ENCODE peak calls at places on chromosomes 11 and 22, in eight cellular contexts. One of them, this sample, is unnamed.

GRCh38 chr11:14855890-14856289 is 36.1 kb downstream of the CYP2R1 start:
- DNase-seq in keratinocyte: no peak
- DNase-seq in mesenchymal stem cell: no peak
- DNase-seq in heart left ventricle: no peak
- DNase-seq in IMR-90: no peak
- DNase-seq in tibial artery: no peak
- DNase-seq in cardiac muscle cell: no peak
- DNase-seq in heart right ventricle: no peak
- DNase-seq in this sample: no peak

GRCh38 chr11:17887779-17888178 is 125.1 kb downstream of the SERGEF start:
- DNase-seq in mesenchymal stem cell: no peak
- DNase-seq in IMR-90: no peak
- DNase-seq in heart left ventricle: no peak
- DNase-seq in heart right ventricle: no peak
- DNase-seq in tibial artery: no peak
- DNase-seq in cardiac muscle cell: no peak
- DNase-seq in keratinocyte: no peak
- DNase-seq in this sample: no peak

GRCh38 chr11:2660357-2660939 is 39.3 kb downstream of the KCNQ1OT1 start:
- DNase-seq in tibial artery: no peak
- DNase-seq in mesenchymal stem cell: no peak
- DNase-seq in IMR-90: no peak
- DNase-seq in keratinocyte: no peak
- DNase-seq in heart right ventricle: no peak
- DNase-seq in heart left ventricle: no peak
- DNase-seq in cardiac muscle cell: no peak
- DNase-seq in this sample: no peak

GRCh38 chr11:64703048-64703447 is 19.9 kb downstream of the NRXN2 start:
- DNase-seq in IMR-90: no peak
- DNase-seq in keratinocyte: no peak
- DNase-seq in heart left ventricle: no peak
- DNase-seq in heart right ventricle: no peak
- DNase-seq in cardiac muscle cell: no peak
- DNase-seq in tibial artery: no peak
- DNase-seq in mesenchymal stem cell: no peak
- DNase-seq in this sample: no peak

GRCh38 chr11:110086892-110087309 is 6.3 kb upstream of the ZC3H12C start:
- DNase-seq in IMR-90: peak; percentile 90
- DNase-seq in tibial artery: no peak
- DNase-seq in mesenchymal stem cell: peak; percentile 81
- DNase-seq in heart right ventricle: no peak
- DNase-seq in heart left ventricle: no peak
- DNase-seq in cardiac muscle cell: no peak
- DNase-seq in keratinocyte: no peak
- DNase-seq in this sample: peak; percentile 63

GRCh38 chr11:1002091-1002984 is 34.2 kb downstream of the MUC6 start:
- DNase-seq in heart right ventricle: no peak
- DNase-seq in heart left ventricle: no peak
- DNase-seq in cardiac muscle cell: no peak
- DNase-seq in tibial artery: no peak
- DNase-seq in IMR-90: no peak
- DNase-seq in mesenchymal stem cell: no peak
- DNase-seq in keratinocyte: no peak
- DNase-seq in this sample: no peak

GRCh38 chr11:73200256-73200655 is 17.8 kb upstream of the P2RY2 start:
- DNase-seq in heart right ventricle: no peak
- DNase-seq in heart left ventricle: no peak
- DNase-seq in keratinocyte: no peak
- DNase-seq in cardiac muscle cell: no peak
- DNase-seq in tibial artery: peak; percentile 53
- DNase-seq in IMR-90: no peak
- DNase-seq in mesenchymal stem cell: peak; percentile 63
- DNase-seq in this sample: no peak

GRCh38 chr11:73141031-73141308 is 1.1 kb downstream of the FCHSD2 start:
- DNase-seq in heart left ventricle: no peak
- DNase-seq in IMR-90: no peak
- DNase-seq in cardiac muscle cell: peak; percentile 18
- DNase-seq in tibial artery: no peak
- DNase-seq in mesenchymal stem cell: peak; percentile 51
- DNase-seq in heart right ventricle: no peak
- DNase-seq in keratinocyte: no peak
- DNase-seq in this sample: no peak

GRCh38 chr22:36433318-36434231 is 45.8 kb upstream of the MYH9 start:
- DNase-seq in keratinocyte: no peak
- DNase-seq in mesenchymal stem cell: no peak
- DNase-seq in IMR-90: no peak
- DNase-seq in heart left ventricle: no peak
- DNase-seq in heart right ventricle: no peak
- DNase-seq in tibial artery: no peak
- DNase-seq in cardiac muscle cell: no peak
- DNase-seq in this sample: no peak

GRCh38 chr22:16925407-16925966 is 82.5 kb downstream of the GAB4 start:
- DNase-seq in cardiac muscle cell: no peak
- DNase-seq in mesenchymal stem cell: no peak
- DNase-seq in tibial artery: no peak
- DNase-seq in heart right ventricle: no peak
- DNase-seq in IMR-90: no peak
- DNase-seq in keratinocyte: no peak
- DNase-seq in heart left ventricle: no peak
- DNase-seq in this sample: no peak
- H3K9me3 ChIP-seq in cardiac muscle cell: no peaks in the 10 kb centered on the region
- H3K9me3 ChIP-seq in mesenchymal stem cell: peaks cover 10% of the 10 kb centered on the region
- H3K9me3 ChIP-seq in tibial artery: no peaks in the 10 kb centered on the region
- H3K9me3 ChIP-seq in heart right ventricle: no peaks in the 10 kb centered on the region
- H3K9me3 ChIP-seq in IMR-90: no peaks in the 10 kb centered on the region
- H3K9me3 ChIP-seq in keratinocyte: no peaks in the 10 kb centered on the region
- H3K9me3 ChIP-seq in heart left ventricle: no peaks in the 10 kb centered on the region
- H3K9me3 ChIP-seq in this sample: peaks cover 7% of the 10 kb centered on the region

GRCh38 chr22:39529487-39529851 is 3.1 kb downstream of the RPS19BP1 start:
- DNase-seq in cardiac muscle cell: no peak
- DNase-seq in IMR-90: no peak
- DNase-seq in heart left ventricle: no peak
- DNase-seq in mesenchymal stem cell: no peak
- DNase-seq in tibial artery: no peak
- DNase-seq in heart right ventricle: no peak
- DNase-seq in keratinocyte: no peak
- DNase-seq in this sample: no peak

GRCh38 chr22:39530136-39530535 is 2.4 kb downstream of the RPS19BP1 start:
- DNase-seq in heart left ventricle: no peak
- DNase-seq in keratinocyte: no peak
- DNase-seq in mesenchymal stem cell: no peak
- DNase-seq in cardiac muscle cell: no peak
- DNase-seq in IMR-90: no peak
- DNase-seq in heart right ventricle: no peak
- DNase-seq in tibial artery: no peak
- DNase-seq in this sample: no peak

GRCh38 chr22:39527481-39527961 is 5.0 kb downstream of the RPS19BP1 start:
- DNase-seq in cardiac muscle cell: no peak
- DNase-seq in mesenchymal stem cell: peak; percentile 35
- DNase-seq in tibial artery: no peak
- DNase-seq in IMR-90: peak; percentile 27
- DNase-seq in heart right ventricle: no peak
- DNase-seq in heart left ventricle: no peak
- DNase-seq in keratinocyte: no peak
- DNase-seq in this sample: no peak

GRCh38 chr22:39528080-39528661 is 4.4 kb downstream of the RPS19BP1 start:
- DNase-seq in keratinocyte: no peak
- DNase-seq in heart left ventricle: no peak
- DNase-seq in mesenchymal stem cell: peak; percentile 43
- DNase-seq in cardiac muscle cell: no peak
- DNase-seq in heart right ventricle: no peak
- DNase-seq in tibial artery: no peak
- DNase-seq in IMR-90: no peak
- DNase-seq in this sample: no peak

DNA sequence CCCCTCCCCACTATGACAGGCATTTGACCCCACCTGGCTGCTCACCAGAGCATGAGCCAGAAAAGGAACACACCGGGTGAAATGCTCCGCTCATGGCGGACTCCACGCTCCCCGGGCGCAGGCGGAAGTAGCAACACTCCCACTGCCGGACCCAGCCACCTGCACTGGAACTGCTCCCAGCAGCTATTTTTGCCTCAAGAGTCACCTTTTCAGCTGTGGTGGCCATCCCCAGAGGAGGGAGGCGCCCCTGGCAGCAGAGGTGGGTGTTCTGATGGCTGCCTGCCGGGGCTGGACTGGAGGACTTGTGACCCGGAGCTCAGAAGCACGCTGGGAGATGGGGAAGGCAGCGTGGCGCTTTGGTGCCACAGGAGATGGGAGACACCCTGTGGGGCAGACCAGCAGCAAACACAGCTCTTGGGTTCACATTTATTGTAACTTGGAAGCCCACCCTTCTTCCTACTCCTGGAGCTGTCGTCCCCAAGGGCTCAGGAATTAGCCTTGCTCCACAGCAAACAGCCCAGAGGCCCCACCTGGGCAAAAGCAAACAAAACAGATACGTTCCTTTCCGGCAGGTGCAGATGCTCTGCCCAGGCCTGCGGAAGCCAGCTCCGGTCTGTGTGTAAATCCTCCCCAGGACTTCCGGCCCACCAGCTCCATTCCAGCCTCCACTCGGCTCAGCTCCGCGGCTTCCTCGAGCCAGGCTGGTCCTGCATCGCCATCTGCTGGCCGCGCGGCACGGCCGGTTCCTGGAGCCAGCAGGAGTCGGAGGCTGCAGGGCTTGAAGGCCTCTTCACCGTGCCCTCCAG is 3.7 kb downstream of the RPS19BP1 start:
- DNase-seq in cardiac muscle cell: peak; percentile 92
- DNase-seq in mesenchymal stem cell: peak; percentile 90
- DNase-seq in keratinocyte: peak; percentile 64
- DNase-seq in IMR-90: peak; percentile 92
- DNase-seq in heart right ventricle: peak; percentile 90
- DNase-seq in tibial artery: peak; percentile 94
- DNase-seq in heart left ventricle: peak; percentile 93
- DNase-seq in this sample: peak; percentile 84
- H3K4me3 ChIP-seq in cardiac muscle cell: no peak overlapping the region
- H3K4me3 ChIP-seq in mesenchymal stem cell: no peak overlapping the region
- H3K4me3 ChIP-seq in keratinocyte: no peak overlapping the region
- H3K4me3 ChIP-seq in IMR-90: no peak overlapping the region
- H3K4me3 ChIP-seq in heart right ventricle: peak overlapping the region; percentile 25
- H3K4me3 ChIP-seq in tibial artery: no peak overlapping the region
- H3K4me3 ChIP-seq in heart left ventricle: no peak overlapping the region
- H3K4me3 ChIP-seq in this sample: peak overlapping the region; percentile 29

GRCh38 chr22:39353346-39353745 is 3.6 kb downstream of the SYNGR1 start:
- DNase-seq in IMR-90: no peak
- DNase-seq in heart right ventricle: no peak
- DNase-seq in heart left ventricle: no peak
- DNase-seq in tibial artery: no peak
- DNase-seq in keratinocyte: no peak
- DNase-seq in mesenchymal stem cell: no peak
- DNase-seq in cardiac muscle cell: no peak
- DNase-seq in this sample: no peak
- H3K27ac ChIP-seq in IMR-90: no peak overlapping the region
- H3K27ac ChIP-seq in heart right ventricle: no peak overlapping the region
- H3K27ac ChIP-seq in heart left ventricle: no peak overlapping the region
- H3K27ac ChIP-seq in tibial artery: no peak overlapping the region
- H3K27ac ChIP-seq in keratinocyte: no peak overlapping the region
- H3K27ac ChIP-seq in mesenchymal stem cell: no peak overlapping the region
- H3K27ac ChIP-seq in cardiac muscle cell: no peak overlapping the region
- H3K27ac ChIP-seq in this sample: no peak overlapping the region

DNA sequence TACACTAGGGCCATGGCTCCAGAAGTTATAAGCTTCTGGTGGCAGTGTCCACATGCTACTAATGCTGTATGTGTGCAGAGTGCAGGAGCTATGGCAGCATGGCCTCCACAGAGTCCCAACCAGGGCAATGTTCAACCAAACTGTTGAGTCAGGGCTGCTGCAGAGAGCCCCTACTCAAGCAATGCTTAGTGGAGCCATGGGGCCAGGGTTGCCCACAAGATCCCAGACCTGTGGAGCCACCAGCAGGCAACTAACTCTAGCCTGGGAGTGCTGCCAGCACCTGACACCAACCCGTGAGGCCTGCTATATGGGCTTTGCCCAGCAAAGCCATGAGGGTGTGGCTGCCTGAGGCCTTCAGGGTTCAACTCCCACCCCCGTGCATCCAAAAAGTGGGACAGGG is 655.2 kb downstream of the TBC1D22A start:
- DNase-seq in IMR-90: no peak
- DNase-seq in cardiac muscle cell: no peak
- DNase-seq in heart right ventricle: no peak
- DNase-seq in tibial artery: no peak
- DNase-seq in keratinocyte: no peak
- DNase-seq in mesenchymal stem cell: no peak
- DNase-seq in heart left ventricle: no peak
- DNase-seq in this sample: no peak
- H3K9me3 ChIP-seq in IMR-90: peaks cover 12% of the 10 kb centered on the region
- H3K9me3 ChIP-seq in cardiac muscle cell: no peaks in the 10 kb centered on the region
- H3K9me3 ChIP-seq in heart right ventricle: peaks cover 7% of the 10 kb centered on the region
- H3K9me3 ChIP-seq in tibial artery: no peaks in the 10 kb centered on the region
- H3K9me3 ChIP-seq in keratinocyte: peaks cover 1% of the 10 kb centered on the region
- H3K9me3 ChIP-seq in mesenchymal stem cell: peaks cover 15% of the 10 kb centered on the region
- H3K9me3 ChIP-seq in heart left ventricle: no peaks in the 10 kb centered on the region
- H3K9me3 ChIP-seq in this sample: peaks cover 6% of the 10 kb centered on the region

DNA sequence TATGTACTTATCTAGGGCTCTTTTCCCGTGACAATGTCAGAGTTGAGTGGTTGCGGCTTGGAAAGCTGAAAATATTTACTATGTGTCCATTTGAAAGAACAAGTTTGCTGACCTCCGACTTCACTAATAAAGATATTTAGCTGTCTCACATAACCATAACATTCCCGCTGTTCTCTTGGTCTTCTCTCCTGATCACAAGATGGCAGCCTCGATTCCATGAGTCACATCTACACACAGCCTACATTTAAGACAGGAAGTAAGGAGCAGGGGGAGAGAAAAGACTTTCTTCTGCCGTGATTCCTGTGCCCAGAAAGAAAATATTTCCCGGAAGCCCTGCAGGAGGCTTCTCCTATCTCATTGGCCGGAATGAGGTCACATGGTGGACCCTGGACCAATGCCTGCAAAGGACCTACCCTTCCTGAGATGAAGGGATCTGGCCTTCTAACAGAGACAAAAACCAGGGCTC is 47.4 kb upstream of the SYT13 start:
- DNase-seq in heart left ventricle: peak; percentile 71
- DNase-seq in IMR-90: peak; percentile 65
- DNase-seq in tibial artery: no peak
- DNase-seq in mesenchymal stem cell: peak; percentile 98
- DNase-seq in keratinocyte: no peak
- DNase-seq in heart right ventricle: peak; percentile 66
- DNase-seq in cardiac muscle cell: no peak
- DNase-seq in this sample: no peak
- H3K4me3 ChIP-seq in heart left ventricle: no peak overlapping the region
- H3K4me3 ChIP-seq in IMR-90: no peak overlapping the region
- H3K4me3 ChIP-seq in tibial artery: peak overlapping the region; percentile 30
- H3K4me3 ChIP-seq in mesenchymal stem cell: no peak overlapping the region
- H3K4me3 ChIP-seq in keratinocyte: no peak overlapping the region
- H3K4me3 ChIP-seq in heart right ventricle: peak overlapping the region; percentile 41
- H3K4me3 ChIP-seq in cardiac muscle cell: no peak overlapping the region
- H3K4me3 ChIP-seq in this sample: no peak overlapping the region

DNA sequence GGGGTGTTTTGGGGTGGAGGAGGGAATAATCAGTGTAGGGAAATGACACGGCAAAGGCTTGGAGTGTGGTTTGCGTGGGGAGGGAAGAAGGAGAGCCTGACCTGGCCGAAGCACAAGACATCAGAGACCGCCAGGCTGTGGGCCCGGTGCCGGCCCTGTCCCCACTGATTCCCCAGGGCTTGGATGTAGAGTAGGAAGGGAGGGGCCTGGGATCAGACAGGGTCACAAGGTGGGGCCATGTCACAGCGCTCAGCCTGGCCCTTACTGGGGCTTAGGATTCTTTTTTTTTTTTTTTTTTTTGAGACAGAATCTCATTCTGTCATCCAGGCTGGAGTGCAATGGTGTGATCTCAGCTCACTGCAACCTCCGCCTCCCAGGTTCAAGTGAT is 9.8 kb downstream of the PICK1 start:
- DNase-seq in heart right ventricle: no peak
- DNase-seq in mesenchymal stem cell: no peak
- DNase-seq in heart left ventricle: no peak
- DNase-seq in tibial artery: no peak
- DNase-seq in IMR-90: no peak
- DNase-seq in keratinocyte: no peak
- DNase-seq in cardiac muscle cell: no peak
- DNase-seq in this sample: no peak
- H3K27ac ChIP-seq in heart right ventricle: no peak overlapping the region
- H3K27ac ChIP-seq in mesenchymal stem cell: no peak overlapping the region
- H3K27ac ChIP-seq in heart left ventricle: no peak overlapping the region
- H3K27ac ChIP-seq in tibial artery: peak overlapping the region; percentile 91
- H3K27ac ChIP-seq in IMR-90: no peak overlapping the region
- H3K27ac ChIP-seq in keratinocyte: no peak overlapping the region
- H3K27ac ChIP-seq in cardiac muscle cell: no peak overlapping the region
- H3K27ac ChIP-seq in this sample: no peak overlapping the region

This sample was measured in AG04450.